ENCODE peak calls at places on chromosome 6, in six cellular contexts. One of them, this sample, is unnamed.
A peak's percentile ranks its signal among the peaks of the same experiment; 100 is the strongest.

GRCh38 chr6:35359744-35360348 is 17.5 kb downstream of the PPARD start:
- DNase-seq in H1: no peak
- DNase-seq in mesendoderm: no peak
- DNase-seq in mesenchymal stem cell: peak; percentile 78
- DNase-seq in IMR-90: peak; percentile 79
- DNase-seq in trophoblast cell: peak; percentile 43
- DNase-seq in this sample: no peak

GRCh38 chr6:6220718-6221117 is 99.7 kb downstream of the F13A1 start:
- DNase-seq in IMR-90: no peak
- DNase-seq in mesenchymal stem cell: no peak
- DNase-seq in trophoblast cell: no peak
- DNase-seq in H1: no peak
- DNase-seq in mesendoderm: no peak
- DNase-seq in this sample: no peak

GRCh38 chr6:8215631-8216030 is 113.3 kb upstream of the EEF1E1 start:
- DNase-seq in mesenchymal stem cell: no peak
- DNase-seq in trophoblast cell: no peak
- DNase-seq in H1: no peak
- DNase-seq in mesendoderm: no peak
- DNase-seq in IMR-90: peak; percentile 64
- DNase-seq in this sample: no peak

GRCh38 chr6:144156334-144156733 is 6.0 kb downstream of the STX11 start:
- DNase-seq in mesendoderm: no peak
- DNase-seq in mesenchymal stem cell: peak; percentile 28
- DNase-seq in trophoblast cell: no peak
- DNase-seq in IMR-90: no peak
- DNase-seq in H1: no peak
- DNase-seq in this sample: no peak

GRCh38 chr6:35093118-35093445 is 48.1 kb downstream of the TCP11 start:
- DNase-seq in mesendoderm: no peak
- DNase-seq in IMR-90: peak; percentile 8
- DNase-seq in mesenchymal stem cell: no peak
- DNase-seq in H1: no peak
- DNase-seq in trophoblast cell: no peak
- DNase-seq in this sample: no peak

GRCh38 chr6:64691069-64691468 is 1016.0 kb downstream of the EYS start:
- DNase-seq in H1: no peak
- DNase-seq in trophoblast cell: no peak
- DNase-seq in IMR-90: no peak
- DNase-seq in mesenchymal stem cell: no peak
- DNase-seq in mesendoderm: no peak
- DNase-seq in this sample: no peak

GRCh38 chr6:17968081-17968518 is 19.3 kb downstream of the KIF13A start:
- DNase-seq in IMR-90: peak; percentile 45
- DNase-seq in mesendoderm: peak; percentile 26
- DNase-seq in mesenchymal stem cell: peak; percentile 28
- DNase-seq in trophoblast cell: no peak
- DNase-seq in H1: no peak
- DNase-seq in this sample: no peak

GRCh38 chr6:21808551-21809181 is 215.1 kb downstream of the SOX4 start:
- DNase-seq in IMR-90: no peak
- DNase-seq in trophoblast cell: no peak
- DNase-seq in H1: no peak
- DNase-seq in mesendoderm: no peak
- DNase-seq in mesenchymal stem cell: peak; percentile 87
- DNase-seq in this sample: no peak

GRCh38 chr6:121592955-121593665 is 157.7 kb downstream of the GJA1 start:
- DNase-seq in H1: no peak
- DNase-seq in trophoblast cell: peak; percentile 17
- DNase-seq in mesendoderm: no peak
- DNase-seq in mesenchymal stem cell: peak; percentile 56
- DNase-seq in IMR-90: peak; percentile 11
- DNase-seq in this sample: no peak

GRCh38 chr6:166029506-166029905 is 138.1 kb downstream of the TBXT start:
- DNase-seq in mesenchymal stem cell: peak; percentile 61
- DNase-seq in trophoblast cell: peak; percentile 23
- DNase-seq in IMR-90: peak; percentile 43
- DNase-seq in H1: no peak
- DNase-seq in mesendoderm: no peak
- DNase-seq in this sample: no peak

GRCh38 chr6:11033825-11034224 is 10.3 kb downstream of the ELOVL2 start:
- DNase-seq in mesendoderm: no peak
- DNase-seq in mesenchymal stem cell: peak; percentile 74
- DNase-seq in H1: no peak
- DNase-seq in IMR-90: peak; percentile 90
- DNase-seq in trophoblast cell: peak; percentile 12
- DNase-seq in this sample: no peak

GRCh38 chr6:73523434-73524123 is 2.7 kb upstream of the EEF1A1 start:
- DNase-seq in trophoblast cell: peak; percentile 86
- DNase-seq in mesendoderm: peak; percentile 36
- DNase-seq in mesenchymal stem cell: no peak
- DNase-seq in IMR-90: peak; percentile 16
- DNase-seq in H1: no peak
- DNase-seq in this sample: no peak

GRCh38 chr6:138787138-138787537 is 8.7 kb upstream of the ECT2L start:
- DNase-seq in mesenchymal stem cell: no peak
- DNase-seq in IMR-90: no peak
- DNase-seq in mesendoderm: no peak
- DNase-seq in H1: no peak
- DNase-seq in trophoblast cell: no peak
- DNase-seq in this sample: no peak

GRCh38 chr6:68911811-68912210 is 276.7 kb downstream of the ADGRB3 start:
- DNase-seq in IMR-90: no peak
- DNase-seq in mesenchymal stem cell: no peak
- DNase-seq in mesendoderm: no peak
- DNase-seq in trophoblast cell: no peak
- DNase-seq in H1: no peak
- DNase-seq in this sample: no peak

GRCh38 chr6:98779618-98780017 is 54.8 kb upstream of the POU3F2 start:
- DNase-seq in H1: no peak
- DNase-seq in mesendoderm: no peak
- DNase-seq in trophoblast cell: no peak
- DNase-seq in IMR-90: no peak
- DNase-seq in mesenchymal stem cell: no peak
- DNase-seq in this sample: no peak

GRCh38 chr6:145139451-145139850 is 595.9 kb downstream of the EPM2A start:
- DNase-seq in mesenchymal stem cell: peak; percentile 48
- DNase-seq in mesendoderm: no peak
- DNase-seq in H1: no peak
- DNase-seq in IMR-90: peak; percentile 65
- DNase-seq in trophoblast cell: no peak
- DNase-seq in this sample: peak; percentile 12

GRCh38 chr6:161001421-161001820 is 9.9 kb downstream of the MAP3K4 start:
- DNase-seq in mesendoderm: no peak
- DNase-seq in IMR-90: no peak
- DNase-seq in mesenchymal stem cell: peak; percentile 27
- DNase-seq in H1: no peak
- DNase-seq in trophoblast cell: no peak
- DNase-seq in this sample: no peak

GRCh38 chr6:161618816-161619454 is 345.1 kb upstream of the AGPAT4 start:
- DNase-seq in H1: peak; percentile 31
- DNase-seq in mesenchymal stem cell: no peak
- DNase-seq in IMR-90: no peak
- DNase-seq in trophoblast cell: peak; percentile 41
- DNase-seq in mesendoderm: peak; percentile 91
- DNase-seq in this sample: peak; percentile 27

GRCh38 chr6:163529605-163530004 is 115.1 kb downstream of the QKI start:
- DNase-seq in IMR-90: peak; percentile 92
- DNase-seq in trophoblast cell: no peak
- DNase-seq in mesendoderm: no peak
- DNase-seq in H1: no peak
- DNase-seq in mesenchymal stem cell: peak; percentile 82
- DNase-seq in this sample: no peak

GRCh38 chr6:4804095-4804494 is 27.9 kb downstream of the CDYL start:
- DNase-seq in mesenchymal stem cell: peak; percentile 85
- DNase-seq in H1: no peak
- DNase-seq in IMR-90: peak; percentile 77
- DNase-seq in mesendoderm: peak; percentile 22
- DNase-seq in trophoblast cell: no peak
- DNase-seq in this sample: no peak

GRCh38 chr6:158905277-158905676 is 86.1 kb upstream of the EZR start:
- DNase-seq in H1: no peak
- DNase-seq in IMR-90: peak; percentile 14
- DNase-seq in mesenchymal stem cell: no peak
- DNase-seq in trophoblast cell: no peak
- DNase-seq in mesendoderm: no peak
- DNase-seq in this sample: no peak

GRCh38 chr6:53483423-53484353 is 61.2 kb downstream of the GCLC start:
- DNase-seq in mesendoderm: peak; percentile 11
- DNase-seq in trophoblast cell: peak; percentile 20
- DNase-seq in H1: no peak
- DNase-seq in IMR-90: no peak
- DNase-seq in mesenchymal stem cell: peak; percentile 26
- DNase-seq in this sample: no peak

GRCh38 chr6:126628125-126628524 is 288.2 kb downstream of the CENPW start:
- DNase-seq in IMR-90: no peak
- DNase-seq in mesenchymal stem cell: no peak
- DNase-seq in H1: no peak
- DNase-seq in trophoblast cell: no peak
- DNase-seq in mesendoderm: peak; percentile 72
- DNase-seq in this sample: no peak

GRCh38 chr6:138844203-138844602 is 48.3 kb downstream of the ECT2L start:
- DNase-seq in trophoblast cell: no peak
- DNase-seq in IMR-90: peak; percentile 16
- DNase-seq in mesendoderm: no peak
- DNase-seq in H1: no peak
- DNase-seq in mesenchymal stem cell: no peak
- DNase-seq in this sample: no peak

GRCh38 chr6:8436956-8437355 is 1.6 kb upstream of the SLC35B3 start:
- DNase-seq in mesenchymal stem cell: no peak
- DNase-seq in trophoblast cell: no peak
- DNase-seq in H1: no peak
- DNase-seq in mesendoderm: no peak
- DNase-seq in IMR-90: no peak
- DNase-seq in this sample: no peak

GRCh38 chr6:1855890-1856289 is 246.2 kb downstream of the FOXC1 start:
- DNase-seq in mesendoderm: no peak
- DNase-seq in trophoblast cell: no peak
- DNase-seq in H1: no peak
- DNase-seq in IMR-90: no peak
- DNase-seq in mesenchymal stem cell: no peak
- DNase-seq in this sample: no peak

GRCh38 chr6:41562633-41562975 is 16.4 kb downstream of the FOXP4 start:
- DNase-seq in mesendoderm: no peak
- DNase-seq in IMR-90: no peak
- DNase-seq in mesenchymal stem cell: no peak
- DNase-seq in trophoblast cell: no peak
- DNase-seq in H1: no peak
- DNase-seq in this sample: no peak

GRCh38 chr6:41559655-41560439 is 13.7 kb downstream of the FOXP4 start:
- DNase-seq in trophoblast cell: no peak
- DNase-seq in mesendoderm: no peak
- DNase-seq in IMR-90: no peak
- DNase-seq in mesenchymal stem cell: no peak
- DNase-seq in H1: no peak
- DNase-seq in this sample: no peak

GRCh38 chr6:41561386-41561785 is 15.2 kb downstream of the FOXP4 start:
- DNase-seq in H1: no peak
- DNase-seq in mesendoderm: no peak
- DNase-seq in IMR-90: no peak
- DNase-seq in mesenchymal stem cell: no peak
- DNase-seq in trophoblast cell: no peak
- DNase-seq in this sample: no peak

GRCh38 chr6:41561931-41562632 is 15.9 kb downstream of the FOXP4 start:
- DNase-seq in H1: no peak
- DNase-seq in mesendoderm: no peak
- DNase-seq in mesenchymal stem cell: no peak
- DNase-seq in IMR-90: no peak
- DNase-seq in trophoblast cell: no peak
- DNase-seq in this sample: no peak

GRCh38 chr6:41560440-41561192 is 14.4 kb downstream of the FOXP4 start:
- DNase-seq in trophoblast cell: no peak
- DNase-seq in mesenchymal stem cell: peak; percentile 55
- DNase-seq in mesendoderm: peak; percentile 89
- DNase-seq in H1: no peak
- DNase-seq in IMR-90: no peak
- DNase-seq in this sample: peak; percentile 49
- H3K4me3 ChIP-seq in trophoblast cell: peak overlapping the region; percentile 62
- H3K4me3 ChIP-seq in mesenchymal stem cell: peak overlapping the region; percentile 46
- H3K4me3 ChIP-seq in mesendoderm: peak overlapping the region; percentile 55
- H3K4me3 ChIP-seq in H1: peak overlapping the region; percentile 76
- H3K4me3 ChIP-seq in IMR-90: no peak overlapping the region
- H3K4me3 ChIP-seq in this sample: no peak overlapping the region

DNA sequence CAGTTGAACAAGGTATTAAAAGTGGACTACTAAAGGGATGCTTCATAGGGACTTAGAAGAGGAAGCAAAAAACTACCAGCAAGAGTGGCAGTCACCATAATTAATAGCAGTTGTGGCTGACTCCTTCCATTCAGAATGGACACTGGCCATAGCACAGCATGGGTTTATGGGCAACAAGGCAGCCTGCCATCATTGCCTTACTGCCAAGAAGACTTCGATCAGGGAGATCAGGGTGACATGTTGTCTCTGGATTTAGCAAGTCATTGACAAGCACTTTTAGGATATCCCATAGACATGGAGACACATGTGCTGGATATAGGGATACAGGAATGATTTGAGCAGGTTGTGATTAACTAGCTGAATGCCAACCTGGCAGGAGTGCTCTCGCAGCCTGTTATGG is 35.3 kb upstream of the RIPOR2 start:
- DNase-seq in mesenchymal stem cell: no peak
- DNase-seq in H1: no peak
- DNase-seq in mesendoderm: no peak
- DNase-seq in trophoblast cell: no peak
- DNase-seq in IMR-90: no peak
- DNase-seq in this sample: no peak
- H2AK5ac ChIP-seq in mesenchymal stem cell: no peak overlapping the region
- H2AK5ac ChIP-seq in H1: peak overlapping the region; percentile 4
- H2AK5ac ChIP-seq in mesendoderm: no peak overlapping the region
- H2AK5ac ChIP-seq in trophoblast cell: no peak overlapping the region
- H2AK5ac ChIP-seq in IMR-90: no peak overlapping the region
- H2AK5ac ChIP-seq in this sample: no peak overlapping the region

GRCh38 chr6:42104095-42104806 is 38.2 kb downstream of the C6orf132 start:
- DNase-seq in mesenchymal stem cell: peak; percentile 72
- DNase-seq in H1: peak; percentile 51
- DNase-seq in trophoblast cell: peak; percentile 20
- DNase-seq in mesendoderm: peak; percentile 88
- DNase-seq in IMR-90: no peak
- DNase-seq in this sample: peak; percentile 69
- H3K9ac ChIP-seq in mesenchymal stem cell: peak overlapping the region; percentile 69
- H3K9ac ChIP-seq in H1: peak overlapping the region; percentile 25
- H3K9ac ChIP-seq in trophoblast cell: no peak overlapping the region
- H3K9ac ChIP-seq in mesendoderm: peak overlapping the region; percentile 74
- H3K9ac ChIP-seq in IMR-90: no peak overlapping the region
- H3K9ac ChIP-seq in this sample: peak overlapping the region; percentile 65

GRCh38 chr6:93177918-93178317 is 241.4 kb downstream of the EPHA7 start:
- DNase-seq in mesenchymal stem cell: no peak
- DNase-seq in H1: no peak
- DNase-seq in mesendoderm: no peak
- DNase-seq in trophoblast cell: no peak
- DNase-seq in IMR-90: no peak
- DNase-seq in this sample: no peak

GRCh38 chr6:93177451-93177850 is 241.9 kb downstream of the EPHA7 start:
- DNase-seq in mesenchymal stem cell: no peak
- DNase-seq in mesendoderm: no peak
- DNase-seq in H1: no peak
- DNase-seq in trophoblast cell: no peak
- DNase-seq in IMR-90: no peak
- DNase-seq in this sample: no peak

GRCh38 chr6:93183513-93183912 is 235.8 kb downstream of the EPHA7 start:
- DNase-seq in trophoblast cell: no peak
- DNase-seq in IMR-90: no peak
- DNase-seq in mesendoderm: peak; percentile 90
- DNase-seq in H1: no peak
- DNase-seq in mesenchymal stem cell: peak; percentile 22
- DNase-seq in this sample: no peak

GRCh38 chr6:93182933-93183479 is 236.4 kb downstream of the EPHA7 start:
- DNase-seq in trophoblast cell: no peak
- DNase-seq in mesenchymal stem cell: no peak
- DNase-seq in IMR-90: no peak
- DNase-seq in H1: no peak
- DNase-seq in mesendoderm: no peak
- DNase-seq in this sample: no peak
- H3K4me3 ChIP-seq in trophoblast cell: no peak overlapping the region
- H3K4me3 ChIP-seq in mesenchymal stem cell: no peak overlapping the region
- H3K4me3 ChIP-seq in IMR-90: no peak overlapping the region
- H3K4me3 ChIP-seq in H1: no peak overlapping the region
- H3K4me3 ChIP-seq in mesendoderm: no peak overlapping the region
- H3K4me3 ChIP-seq in this sample: no peak overlapping the region